ENCODE peak calls at places on chromosomes 12 and 14, in five cellular contexts. Q, F, I, A and L are unnamed samples.
A peak's percentile ranks its signal among the peaks of the same experiment; 100 is the strongest.

GRCh38 chr14:91046488-91047072 is 13.9 kb downstream of the RPS6KA5 start:
- DNase-seq in Q (no peak), F (no peak), I (no peak), A (no peak), L (no peak)

GRCh38 chr12:56629459-56630179 is 507 bp downstream of the BAZ2A start:
- DNase-seq in Q (no peak), F (no peak), I (peak; percentile 28), A (no peak), L (no peak)

GRCh38 chr12:109016978-109017377 is 3.9 kb downstream of the SVOP start:
- DNase-seq in Q (no peak), F (no peak), I (no peak), A (no peak), L (no peak)

GRCh38 chr12:50862316-50862715 is 19.6 kb downstream of the TMPRSS12 start:
- DNase-seq in Q (no peak), F (no peak), I (no peak), A (no peak), L (no peak)

GRCh38 chr12:6062427-6063378 is 61.8 kb downstream of the VWF start:
- DNase-seq in Q (peak; percentile 68), F (peak; percentile 84), I (peak; percentile 56), A (no peak), L (no peak)

GRCh38 chr14:91866061-91866460 is 1.3 kb downstream of the TC2N start:
- DNase-seq in Q (no peak), F (no peak), I (no peak), A (no peak), L (no peak)

GRCh38 chr12:44774815-44775411 is 101.2 kb downstream of the NELL2 start:
- DNase-seq in Q (peak; percentile 73), F (peak; percentile 73), I (no peak), A (no peak), L (no peak)

GRCh38 chr12:114013601-114014345 is 47.6 kb upstream of the RBM19 start:
- DNase-seq in Q (peak; percentile 41), F (no peak), I (no peak), A (no peak), L (no peak)

GRCh38 chr12:6647083-6647604 is at the start of gene ACRBP:
- DNase-seq in Q (peak; percentile 79), F (peak; percentile 94), I (peak; percentile 89), A (no peak), L (no peak)

GRCh38 chr12:13835657-13836056 is 145.7 kb downstream of the GRIN2B start:
- DNase-seq in Q (no peak), F (no peak), I (no peak), A (no peak), L (no peak)

GRCh38 chr14:105059035-105059916 is 6.0 kb downstream of the GPR132 start:
- DNase-seq in Q (no peak), F (peak; percentile 83), I (peak; percentile 88), A (no peak), L (no peak)

GRCh38 chr14:101820283-101820798 is 58.8 kb downstream of the PPP2R5C start:
- DNase-seq in Q (no peak), F (no peak), I (no peak), A (no peak), L (no peak)

GRCh38 chr14:52694761-52695480 is 437 bp downstream of the ERO1A start:
- DNase-seq in Q (peak; percentile 21), F (no peak), I (peak; percentile 73), A (no peak), L (no peak)

GRCh38 chr14:88142990-88143389 is 138.1 kb downstream of the GPR65 start:
- DNase-seq in Q (no peak), F (no peak), I (no peak), A (no peak), L (no peak)

GRCh38 chr14:57085801-57086200 is 182.9 kb downstream of the EXOC5 start:
- DNase-seq in Q (no peak), F (no peak), I (no peak), A (no peak), L (no peak)
- TF ChIP-seq CTCF in Q (no peak), F (no peak), I (no peak), A (no peak), L (no peak)

GRCh38 chr12:107519906-107520859 is 165.4 kb upstream of the PWP1 start:
- DNase-seq in Q (no peak), F (no peak), I (no peak), A (no peak), L (no peak)

GRCh38 chr12:107521826-107522355 is 163.7 kb upstream of the PWP1 start:
- DNase-seq in Q (no peak), F (no peak), I (no peak), A (no peak), L (no peak)

GRCh38 chr12:107525063-107525718 is 160.4 kb upstream of the PWP1 start:
- DNase-seq in Q (no peak), F (no peak), I (no peak), A (no peak), L (no peak)

GRCh38 chr12:107523760-107524558 is 161.6 kb upstream of the PWP1 start:
- DNase-seq in Q (no peak), F (no peak), I (no peak), A (no peak), L (no peak)

DNA sequence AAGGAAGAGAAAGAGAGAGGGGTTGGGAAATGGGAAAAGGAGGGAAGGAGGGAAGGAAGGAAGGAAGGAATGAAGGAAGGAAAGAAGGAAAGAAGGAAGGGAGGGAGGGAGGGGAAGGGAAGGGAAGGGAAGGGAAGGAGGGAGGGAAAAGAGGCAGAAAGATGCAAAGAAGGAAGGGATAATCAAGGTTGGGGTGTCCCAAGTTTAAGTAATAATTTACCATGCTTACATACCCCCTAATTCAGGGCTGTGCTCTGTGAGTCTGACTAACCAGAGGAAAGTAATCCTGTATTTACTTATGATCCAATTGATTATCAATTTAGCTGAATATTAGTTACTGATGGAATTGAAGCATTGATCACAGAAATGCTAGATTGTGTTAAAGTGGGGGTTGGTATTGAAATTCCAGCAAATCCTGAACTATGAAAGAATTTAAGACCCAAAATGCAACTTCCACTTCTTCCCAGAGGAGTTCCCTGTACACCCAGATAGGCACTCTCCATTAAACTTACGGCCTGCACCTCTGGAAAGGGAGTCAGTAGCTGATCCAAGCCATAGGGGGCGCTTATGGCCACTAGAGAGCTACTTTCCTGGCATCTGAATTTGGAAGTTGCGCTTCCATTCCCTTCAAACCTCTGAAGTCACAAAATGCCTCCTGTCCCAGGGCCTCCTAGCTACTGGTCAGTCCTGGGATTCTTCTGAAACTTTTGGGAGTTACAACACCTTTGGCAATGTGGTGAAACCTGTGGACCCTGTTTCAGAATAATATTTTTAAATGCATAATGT is 162.7 kb upstream of the PWP1 start:
- DNase-seq in Q (peak; percentile 29), F (no peak), I (no peak), A (no peak), L (no peak)
- TF ChIP-seq CTCF in Q (peak; percentile 37), F (no peak), I (no peak), A (no peak), L (no peak)

GRCh38 chr14:75518625-75519024 is 3.6 kb upstream of the BATF start:
- DNase-seq in Q (peak; percentile 57), F (no peak), I (peak; percentile 48), A (no peak), L (no peak)
- TF ChIP-seq CTCF in Q (peak; percentile 64), F (peak; percentile 60), I (peak; percentile 28), A (no peak), L (peak; percentile 33)

GRCh38 chr12:93674386-93674785 is 2.8 kb upstream of the CRADD start:
- DNase-seq in Q (no peak), F (no peak), I (no peak), A (no peak), L (no peak)

GRCh38 chr12:93676408-93677194 is 574 bp upstream of the CRADD start:
- DNase-seq in Q (no peak), F (no peak), I (no peak), A (no peak), L (no peak)

GRCh38 chr12:93678779-93679178 is 1.6 kb downstream of the CRADD start:
- DNase-seq in Q (no peak), F (no peak), I (no peak), A (no peak), L (no peak)

GRCh38 chr12:93679308-93679933 is 2.2 kb downstream of the CRADD start:
- DNase-seq in Q (no peak), F (no peak), I (no peak), A (no peak), L (no peak)

DNA sequence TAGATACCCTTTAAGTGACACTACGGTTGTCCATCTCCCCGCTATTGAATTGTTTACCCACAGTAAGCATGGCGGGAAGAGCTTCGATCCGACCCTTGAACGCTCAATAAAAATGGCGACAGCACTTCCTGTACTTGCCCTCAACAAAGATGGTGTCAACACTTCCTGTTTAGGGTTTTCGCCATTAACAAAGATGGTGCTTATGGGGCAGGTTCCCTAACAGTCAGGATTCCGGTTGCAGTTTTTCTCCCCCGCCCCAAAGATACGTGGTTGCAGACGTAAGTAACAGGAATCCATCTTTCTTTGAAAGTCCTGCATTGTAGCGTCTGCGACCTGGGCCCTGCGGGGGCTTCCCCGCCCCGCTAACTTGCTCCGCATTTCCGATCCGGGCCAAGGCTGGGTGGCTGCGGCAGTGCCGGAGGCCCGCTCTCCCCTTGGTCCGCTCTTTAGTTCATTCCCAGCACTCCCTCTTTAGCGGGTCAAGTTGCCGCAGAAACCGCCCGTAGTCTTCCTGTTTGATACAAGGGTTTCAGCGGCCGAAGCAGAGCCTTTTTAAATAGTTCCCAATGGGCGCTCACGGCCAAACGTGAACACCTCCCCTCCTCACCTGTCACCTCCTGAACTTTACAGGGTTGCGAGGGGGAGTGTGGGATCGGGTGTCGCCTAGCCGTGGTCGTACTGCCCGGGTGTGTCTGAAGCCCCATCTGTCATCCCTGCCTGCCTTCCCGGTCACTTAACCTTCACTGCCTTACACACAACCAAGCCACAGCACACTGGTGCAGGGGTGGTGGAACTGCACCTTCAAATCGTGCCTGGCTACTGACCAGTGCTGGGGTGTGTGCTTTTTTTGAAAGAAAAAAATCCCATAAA is at the start of gene CRADD:
- DNase-seq in Q (peak; percentile 70), F (peak; percentile 95), I (peak; percentile 80), A (peak; percentile 85), L (no peak)
- TF ChIP-seq CTCF in Q (no peak), F (peak; percentile 16), I (no peak), A (no peak), L (peak; percentile 29)

GRCh38 chr14:24093901-24094838 is at the start of gene PCK2:
- DNase-seq in Q (peak; percentile 63), F (peak; percentile 96), I (peak; percentile 99), A (peak; percentile 97), L (no peak)
- TF ChIP-seq CTCF in Q (no peak), F (peak; percentile 13), I (no peak), A (no peak), L (peak; percentile 50)